ENCODE peak calls at places on chromosomes 13 and 19, in eight cellular contexts. J, T, L, I, K, Y, D and N are unnamed samples.

GRCh38 chr13:74288361-74288911 is 154.2 kb upstream of the KLF12 start:
- DNase-seq in J (no peak), T (peak), L (peak), I (peak), K (no peak), Y (no peak), D (peak), N (no peak)

GRCh38 chr19:36973021-36973843 is 57.1 kb downstream of the ZNF568 start:
- DNase-seq in J (peak), T (peak), L (peak), I (peak), K (peak), Y (peak), D (no peak), N (peak)

GRCh38 chr19:39315933-39316332 is 4.7 kb downstream of the LRFN1 start:
- DNase-seq in J (no peak), T (no peak), L (no peak), I (no peak), K (no peak), Y (no peak), D (no peak), N (no peak)

GRCh38 chr19:49502866-49503581 is 6.8 kb downstream of the RPS11 start:
- DNase-seq in J (peak), T (peak), L (no peak), I (peak), K (no peak), Y (no peak), D (no peak), N (peak)

GRCh38 chr13:30463820-30464495 is 1.8 kb downstream of the HMGB1 start:
- DNase-seq in J (peak), T (peak), L (peak), I (peak), K (no peak), Y (no peak), D (no peak), N (peak)

GRCh38 chr19:50005428-50005827 is 19.7 kb downstream of the VRK3 start:
- DNase-seq in J (no peak), T (no peak), L (no peak), I (no peak), K (no peak), Y (no peak), D (no peak), N (no peak)

GRCh38 chr19:2663920-2664571 is 38.4 kb downstream of the GNG7 start:
- DNase-seq in J (no peak), T (no peak), L (peak), I (peak), K (no peak), Y (no peak), D (peak), N (no peak)

GRCh38 chr13:96460571-96460970 is 370.7 kb downstream of the HS6ST3 start:
- DNase-seq in J (no peak), T (no peak), L (no peak), I (no peak), K (no peak), Y (no peak), D (no peak), N (no peak)

GRCh38 chr19:9937001-9937411 is 691 bp upstream of the OLFM2 start:
- DNase-seq in J (no peak), T (peak), L (no peak), I (no peak), K (no peak), Y (no peak), D (no peak), N (no peak)

GRCh38 chr13:29884671-29885424 is 34.4 kb upstream of the UBL3 start:
- DNase-seq in J (no peak), T (peak), L (no peak), I (peak), K (no peak), Y (peak), D (peak), N (no peak)

GRCh38 chr13:98825659-98826058 is 73.2 kb upstream of the SLC15A1 start:
- DNase-seq in J (no peak), T (no peak), L (no peak), I (peak), K (no peak), Y (no peak), D (no peak), N (no peak)

GRCh38 chr13:76894401-76895110 is 8.4 kb upstream of the KCTD12 start:
- DNase-seq in J (peak), T (no peak), L (no peak), I (no peak), K (no peak), Y (no peak), D (no peak), N (no peak)

GRCh38 chr19:49664171-49665070 is 1.2 kb downstream of the IRF3 start:
- DNase-seq in J (peak), T (peak), L (peak), I (peak), K (peak), Y (no peak), D (peak), N (peak)

GRCh38 chr19:42176649-42176989 is 40.9 kb downstream of the DEDD2 start:
- DNase-seq in J (no peak), T (no peak), L (no peak), I (no peak), K (no peak), Y (no peak), D (no peak), N (no peak)

GRCh38 chr13:75296651-75297050 is 185.3 kb downstream of the TBC1D4 start:
- DNase-seq in J (peak), T (no peak), L (no peak), I (no peak), K (no peak), Y (no peak), D (no peak), N (no peak)

GRCh38 chr13:41458939-41459753 is 1.8 kb downstream of the RGCC start:
- DNase-seq in J (peak), T (peak), L (no peak), I (peak), K (no peak), Y (no peak), D (peak), N (peak)

GRCh38 chr19:46739290-46739771 is 6.5 kb upstream of the FKRP start:
- DNase-seq in J (no peak), T (no peak), L (peak), I (no peak), K (no peak), Y (no peak), D (no peak), N (no peak)

GRCh38 chr13:112641456-112641855 is 48.4 kb upstream of the ATP11A start:
- DNase-seq in J (no peak), T (no peak), L (no peak), I (no peak), K (no peak), Y (no peak), D (no peak), N (no peak)

GRCh38 chr19:42386974-42387707 is 3.0 kb downstream of the CNFN start:
- DNase-seq in J (peak), T (peak), L (peak), I (peak), K (no peak), Y (no peak), D (peak), N (peak)

GRCh38 chr19:50980203-50980602 is 3.5 kb downstream of the KLK7 start:
- DNase-seq in J (no peak), T (no peak), L (no peak), I (no peak), K (no peak), Y (no peak), D (no peak), N (no peak)

GRCh38 chr19:28324275-28325060 is 888.5 kb downstream of the UQCRFS1 start:
- DNase-seq in J (no peak), T (no peak), L (no peak), I (no peak), K (no peak), Y (no peak), D (no peak), N (no peak)

GRCh38 chr19:22735911-22736645 is 47.9 kb downstream of the ZNF99 start:
- DNase-seq in J (no peak), T (no peak), L (no peak), I (no peak), K (no peak), Y (no peak), D (no peak), N (no peak)

GRCh38 chr13:31067416-31068118 is 94.1 kb downstream of the HSPH1 start:
- DNase-seq in J (no peak), T (no peak), L (no peak), I (peak), K (no peak), Y (no peak), D (no peak), N (no peak)

GRCh38 chr13:75507027-75508001 is 25.3 kb upstream of the TBC1D4 start:
- DNase-seq in J (no peak), T (no peak), L (no peak), I (no peak), K (no peak), Y (no peak), D (no peak), N (no peak)

GRCh38 chr19:674282-675151 is 1.7 kb upstream of the FSTL3 start:
- DNase-seq in J (no peak), T (no peak), L (peak), I (no peak), K (no peak), Y (no peak), D (no peak), N (no peak)

GRCh38 chr19:10328558-10329429 is 4.5 kb downstream of the RAVER1 start:
- DNase-seq in J (no peak), T (no peak), L (no peak), I (no peak), K (no peak), Y (no peak), D (no peak), N (no peak)

GRCh38 chr19:48608798-48609263 is 2.3 kb downstream of the SPACA4 start:
- DNase-seq in J (no peak), T (peak), L (peak), I (peak), K (no peak), Y (no peak), D (no peak), N (peak)

GRCh38 chr13:27678306-27679040 is 56.8 kb downstream of the POLR1D start:
- DNase-seq in J (peak), T (no peak), L (no peak), I (no peak), K (no peak), Y (no peak), D (no peak), N (no peak)

GRCh38 chr19:4600893-4601292 is 38.4 kb upstream of the TNFAIP8L1 start:
- DNase-seq in J (no peak), T (no peak), L (no peak), I (no peak), K (no peak), Y (no peak), D (no peak), N (no peak)

GRCh38 chr19:10535613-10536012 is 8.1 kb upstream of the ATG4D start:
- DNase-seq in J (peak), T (no peak), L (no peak), I (no peak), K (no peak), Y (no peak), D (no peak), N (no peak)

GRCh38 chr13:43285891-43286602 is 262.7 kb downstream of the DNAJC15 start:
- DNase-seq in J (no peak), T (peak), L (no peak), I (peak), K (no peak), Y (no peak), D (no peak), N (no peak)

GRCh38 chr19:11375143-11375948 is 880 bp downstream of the SWSAP1 start:
- DNase-seq in J (no peak), T (no peak), L (peak), I (no peak), K (no peak), Y (no peak), D (no peak), N (peak)